ENCODE peak calls at places on chromosome 16, in five cellular contexts. R is IMR-90, B is lung, G is B cell, L is AG09309. Q is an unnamed sample.

GRCh38 chr16:2154533-2155090 is 970 bp upstream of the TRAF7 start:
- DNase-seq in R (no peak), B (no peak), G (no peak), L (no peak), Q (no peak)

GRCh38 chr16:8655184-8655717 is 19.2 kb upstream of the ABAT start:
- DNase-seq in B (peak), R (peak), G (peak), L (no peak), Q (no peak)

GRCh38 chr16:57640612-57641011 is 12.2 kb downstream of the ADGRG1 start:
- DNase-seq in B (no peak), R (no peak), L (no peak), G (no peak), Q (no peak)

GRCh38 chr16:86667035-86667434 is 88.7 kb downstream of the FOXL1 start:
- DNase-seq in R (no peak), L (no peak), G (no peak), B (no peak), Q (no peak)

GRCh38 chr16:17078950-17079631 is 391.7 kb downstream of the XYLT1 start:
- DNase-seq in R (no peak), L (no peak), B (no peak), G (no peak), Q (no peak)

GRCh38 chr16:28146536-28146935 is 65.2 kb downstream of the XPO6 start:
- DNase-seq in L (no peak), B (no peak), R (no peak), G (no peak), Q (no peak)

GRCh38 chr16:72875291-72876036 is 172.5 kb downstream of the ZFHX3 start:
- DNase-seq in R (no peak), G (no peak), L (no peak), B (no peak), Q (no peak)

GRCh38 chr16:85444879-85445778 is 168.0 kb upstream of the GSE1 start:
- DNase-seq in B (no peak), L (no peak), R (no peak), G (no peak), Q (no peak)

GRCh38 chr16:87392823-87393679 is 915 bp downstream of the MAP1LC3B start:
- DNase-seq in G (peak), R (peak), B (peak), L (no peak), Q (no peak)

GRCh38 chr16:9901-10665 is 43.3 kb downstream of the POLR3K start:
- DNase-seq in R (no peak), L (no peak), B (no peak), G (peak), Q (no peak)

GRCh38 chr16:28497386-28497785 is 2.9 kb downstream of the APOBR start:
- DNase-seq in G (no peak), L (no peak), B (no peak), R (no peak), Q (no peak)

GRCh38 chr16:316741-317464 is 33.9 kb downstream of the PDIA2 start:
- DNase-seq in L (no peak), R (no peak), B (no peak), G (no peak), Q (no peak)

GRCh38 chr16:78227855-78228254 is 128.4 kb downstream of the WWOX start:
- DNase-seq in B (peak), L (no peak), G (peak), R (no peak), Q (no peak)

GRCh38 chr16:69311533-69312388 is 611 bp downstream of the VPS4A start:
- DNase-seq in L (no peak), R (no peak), B (no peak), G (peak), Q (no peak)

GRCh38 chr16:15874745-15875314 is 13.6 kb downstream of the CEP20 start:
- DNase-seq in R (peak), G (peak), L (peak), B (peak), Q (no peak)

GRCh38 chr16:58582971-58583765 is 46.5 kb downstream of the CNOT1 start:
- DNase-seq in R (no peak), B (no peak), G (no peak), L (no peak), Q (no peak)

GRCh38 chr16:68686905-68687304 is 41.8 kb downstream of the CDH3 start:
- DNase-seq in B (no peak), G (no peak), L (no peak), R (no peak), Q (no peak)

GRCh38 chr16:56999409-57000270 is 10.3 kb downstream of the NLRC5 start:
- DNase-seq in L (no peak), B (no peak), R (no peak), G (peak), Q (no peak)

GRCh38 chr16:15701975-15702970 is 52.2 kb downstream of the NDE1 start:
- DNase-seq in R (peak), B (no peak), L (no peak), G (no peak), Q (no peak)

GRCh38 chr16:522320-523096 is 5.0 kb upstream of the CAPN15 start:
- DNase-seq in B (no peak), L (no peak), G (no peak), R (no peak), Q (no peak)

GRCh38 chr16:23557779-23558330 is 328 bp downstream of the UBFD1 start:
- DNase-seq in G (no peak), B (peak), L (peak), R (peak), Q (no peak)

GRCh38 chr16:71623597-71623996 is 2.4 kb upstream of the MARVELD3 start:
- DNase-seq in G (no peak), B (no peak), L (no peak), R (no peak), Q (no peak)

GRCh38 chr16:4404247-4404966 is 12.0 kb downstream of the CORO7 start:
- DNase-seq in R (no peak), G (peak), L (no peak), B (no peak), Q (no peak)

GRCh38 chr16:26645629-26646028 is 421.1 kb upstream of the C16orf82 start:
- DNase-seq in L (no peak), R (no peak), G (no peak), B (no peak), Q (no peak)

GRCh38 chr16:66905633-66906539 is 12.8 kb downstream of the CDH16 start:
- DNase-seq in G (no peak), L (no peak), R (no peak), B (no peak), Q (no peak)

GRCh38 chr16:66908762-66909559 is 9.7 kb downstream of the CDH16 start:
- DNase-seq in G (no peak), R (no peak), B (no peak), L (no peak), Q (no peak)

GRCh38 chr16:66906916-66907836 is 11.5 kb downstream of the CDH16 start:
- DNase-seq in L (no peak), G (no peak), B (no peak), R (no peak), Q (no peak)

GRCh38 chr16:66910175-66910940 is 8.3 kb downstream of the CDH16 start:
- DNase-seq in G (no peak), R (no peak), B (no peak), L (no peak), Q (no peak)

DNA sequence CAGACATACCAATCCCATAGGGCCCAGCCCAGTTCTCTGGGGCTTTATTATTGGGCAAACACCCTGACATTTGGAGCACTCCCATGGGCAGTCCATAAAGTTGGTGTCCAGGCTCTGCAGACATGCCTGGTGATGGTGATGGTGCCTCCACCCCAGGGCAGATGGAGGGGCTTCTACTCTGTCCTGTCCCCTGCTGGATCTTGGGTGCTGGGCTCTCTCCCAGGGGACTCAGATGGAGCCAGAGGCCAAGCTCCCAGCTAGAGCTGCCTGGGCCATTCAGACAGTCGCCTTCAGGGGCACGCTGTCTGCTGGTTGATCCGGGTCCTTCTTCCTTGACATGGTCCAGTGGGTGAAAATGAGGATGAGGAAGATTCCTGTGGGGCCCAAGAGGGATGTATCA is 10.6 kb downstream of the CDH16 start:
- DNase-seq in B (no peak), R (no peak), G (no peak), L (no peak), Q (no peak)
- TF ChIP-seq CTCF in B (no peak), R (no peak), G (no peak), L (no peak), Q (no peak)

GRCh38 chr16:13041180-13041579 is 139.8 kb downstream of the SHISA9 start:
- DNase-seq in G (no peak), R (no peak), L (no peak), B (no peak), Q (no peak)

GRCh38 chr16:13039526-13039925 is 138.1 kb downstream of the SHISA9 start:
- DNase-seq in B (no peak), G (no peak), L (no peak), R (no peak), Q (no peak)

GRCh38 chr16:13032911-13033310 is 131.5 kb downstream of the SHISA9 start:
- DNase-seq in G (no peak), R (no peak), B (no peak), L (no peak), Q (no peak)

GRCh38 chr16:13038591-13038990 is 137.2 kb downstream of the SHISA9 start:
- DNase-seq in B (no peak), R (no peak), L (no peak), G (no peak), Q (no peak)

DNA sequence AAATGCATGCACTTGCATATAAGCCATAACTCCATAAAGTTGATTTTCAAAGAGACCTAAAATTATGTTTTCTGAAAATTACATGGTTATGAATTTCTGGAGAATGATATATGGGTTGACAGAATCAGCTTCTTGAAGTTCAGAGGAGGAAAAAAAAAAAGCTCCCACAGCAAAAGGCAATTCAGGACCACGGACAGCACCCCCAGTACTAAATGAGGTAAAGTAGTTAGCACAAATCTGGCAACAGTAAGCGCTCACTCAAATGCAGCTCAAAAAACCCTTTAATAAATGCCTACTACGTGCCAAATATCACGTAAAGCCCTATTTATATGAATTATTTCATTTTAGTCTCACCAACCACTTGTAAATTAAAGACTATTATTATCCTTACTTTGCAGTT is 135.2 kb downstream of the SHISA9 start:
- DNase-seq in L (no peak), R (peak), G (peak), B (no peak), Q (no peak)
- TF ChIP-seq CTCF in L (no peak), R (no peak), G (no peak), B (no peak), Q (no peak)

GRCh38 chr16:19486744-19487325 is 35.1 kb downstream of the GDE1 start:
- DNase-seq in R (no peak), G (no peak), B (no peak), L (no peak), Q (no peak)
- TF ChIP-seq CTCF in R (no peak), G (no peak), B (no peak), L (no peak), Q (no peak)

DNA sequence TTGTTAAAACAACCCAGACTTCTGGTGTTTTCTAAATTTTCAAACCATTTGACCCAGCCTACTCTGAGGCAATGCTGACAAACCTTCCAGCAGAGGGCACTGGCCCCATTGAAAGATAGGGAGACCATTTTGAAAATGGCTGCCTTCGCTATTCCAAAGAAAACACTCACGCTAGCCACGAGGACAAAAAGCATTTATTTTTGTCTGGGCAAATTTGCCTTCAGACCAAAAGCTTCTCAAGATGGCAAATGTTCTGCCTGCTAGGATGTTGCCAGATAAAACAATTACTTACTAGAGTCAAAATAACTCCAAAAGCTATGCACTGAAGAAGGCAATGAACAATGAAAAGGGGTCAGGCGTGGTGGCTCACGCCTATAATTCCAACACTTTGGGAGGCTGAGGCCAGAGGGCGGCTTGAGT is 296.7 kb upstream of the IRX5 start:
- DNase-seq in L (no peak), R (no peak), B (peak), G (no peak), Q (no peak)
- TF ChIP-seq CTCF in L (peak), R (peak), B (no peak), G (no peak), Q (no peak)

DNA sequence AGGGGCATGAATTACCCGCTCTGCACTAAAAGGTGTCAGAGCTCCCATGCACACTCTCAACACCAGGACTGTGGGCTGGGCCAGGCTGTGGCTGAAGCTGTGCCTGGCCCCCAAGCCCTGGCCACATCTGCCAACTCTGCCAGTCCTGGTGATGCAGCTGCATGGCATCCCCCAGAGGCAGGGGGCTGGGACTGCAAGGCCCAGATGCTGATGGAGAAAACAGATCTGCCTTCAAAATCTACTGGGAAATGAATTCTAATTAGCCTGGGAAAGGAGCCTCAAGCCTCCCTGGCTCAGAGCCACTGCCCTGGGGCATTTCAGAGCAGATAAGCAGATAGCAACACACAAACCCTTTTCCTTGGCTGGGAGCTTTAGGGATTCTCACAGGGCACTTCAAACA is 3.4 kb downstream of the CHST6 start:
- DNase-seq in L (no peak), G (no peak), R (no peak), B (no peak), Q (no peak)
- TF ChIP-seq CTCF in L (peak), G (no peak), R (no peak), B (no peak), Q (no peak)

Q was measured in omental fat pad.